ENCODE peak calls at places on chromosomes 12 and 14, in six cellular contexts. One of them, this sample, is unnamed.

GRCh38 chr14:31787377-31787776 is 226.2 kb downstream of the NUBPL start:
- DNase-seq in adrenal gland: no peak
- DNase-seq in upper lobe of left lung: no peak
- DNase-seq in breast epithelium: no peak
- DNase-seq in nephron progenitor cell: no peak
- DNase-seq in cardiac muscle cell: no peak
- DNase-seq in this sample: no peak

GRCh38 chr14:99190696-99191662 is 81.0 kb downstream of the BCL11B start:
- DNase-seq in upper lobe of left lung: no peak
- DNase-seq in breast epithelium: no peak
- DNase-seq in cardiac muscle cell: no peak
- DNase-seq in nephron progenitor cell: no peak
- DNase-seq in adrenal gland: no peak
- DNase-seq in this sample: no peak

GRCh38 chr14:44803239-44803905 is 158.4 kb downstream of the KLHL28 start:
- DNase-seq in breast epithelium: no peak
- DNase-seq in adrenal gland: no peak
- DNase-seq in upper lobe of left lung: no peak
- DNase-seq in nephron progenitor cell: no peak
- DNase-seq in cardiac muscle cell: peak
- DNase-seq in this sample: peak

GRCh38 chr14:97978336-97978735 is 1181.2 kb downstream of the VRK1 start:
- DNase-seq in nephron progenitor cell: peak
- DNase-seq in cardiac muscle cell: peak
- DNase-seq in upper lobe of left lung: peak
- DNase-seq in breast epithelium: peak
- DNase-seq in adrenal gland: peak
- DNase-seq in this sample: peak

GRCh38 chr14:52844262-52845060 is 53.1 kb upstream of the GNPNAT1 start:
- DNase-seq in cardiac muscle cell: no peak
- DNase-seq in nephron progenitor cell: no peak
- DNase-seq in adrenal gland: no peak
- DNase-seq in breast epithelium: no peak
- DNase-seq in upper lobe of left lung: no peak
- DNase-seq in this sample: no peak

GRCh38 chr12:6046511-6047180 is 77.8 kb downstream of the VWF start:
- DNase-seq in breast epithelium: no peak
- DNase-seq in nephron progenitor cell: no peak
- DNase-seq in cardiac muscle cell: no peak
- DNase-seq in upper lobe of left lung: no peak
- DNase-seq in adrenal gland: no peak
- DNase-seq in this sample: no peak

GRCh38 chr14:89922549-89922907 is 32.0 kb downstream of the EFCAB11 start:
- DNase-seq in upper lobe of left lung: no peak
- DNase-seq in breast epithelium: no peak
- DNase-seq in adrenal gland: no peak
- DNase-seq in nephron progenitor cell: no peak
- DNase-seq in cardiac muscle cell: no peak
- DNase-seq in this sample: no peak

GRCh38 chr14:51219473-51220448 is 20.3 kb upstream of the TMX1 start:
- DNase-seq in upper lobe of left lung: no peak
- DNase-seq in nephron progenitor cell: no peak
- DNase-seq in adrenal gland: no peak
- DNase-seq in breast epithelium: no peak
- DNase-seq in cardiac muscle cell: peak
- DNase-seq in this sample: no peak

GRCh38 chr12:123131879-123132402 is 18.9 kb downstream of the PITPNM2 start:
- DNase-seq in nephron progenitor cell: no peak
- DNase-seq in breast epithelium: peak
- DNase-seq in cardiac muscle cell: no peak
- DNase-seq in upper lobe of left lung: no peak
- DNase-seq in adrenal gland: no peak
- DNase-seq in this sample: no peak

GRCh38 chr12:130953783-130954543 is at the start of gene ADGRD1:
- DNase-seq in upper lobe of left lung: peak
- DNase-seq in breast epithelium: no peak
- DNase-seq in nephron progenitor cell: peak
- DNase-seq in cardiac muscle cell: peak
- DNase-seq in adrenal gland: no peak
- DNase-seq in this sample: peak

GRCh38 chr12:52132754-52133161 is 53.3 kb downstream of the SMIM41 start:
- DNase-seq in adrenal gland: no peak
- DNase-seq in upper lobe of left lung: no peak
- DNase-seq in cardiac muscle cell: no peak
- DNase-seq in nephron progenitor cell: no peak
- DNase-seq in breast epithelium: no peak
- DNase-seq in this sample: no peak

GRCh38 chr14:100375273-100375962 is 52.3 kb downstream of the SLC25A47 start:
- DNase-seq in cardiac muscle cell: no peak
- DNase-seq in breast epithelium: no peak
- DNase-seq in upper lobe of left lung: no peak
- DNase-seq in nephron progenitor cell: peak
- DNase-seq in adrenal gland: peak
- DNase-seq in this sample: peak

GRCh38 chr14:77867476-77867875 is 67.6 kb downstream of the ADCK1 start:
- DNase-seq in cardiac muscle cell: no peak
- DNase-seq in breast epithelium: no peak
- DNase-seq in upper lobe of left lung: no peak
- DNase-seq in adrenal gland: no peak
- DNase-seq in nephron progenitor cell: no peak
- DNase-seq in this sample: no peak

GRCh38 chr12:25705256-25705655 is 152.2 kb upstream of the LMNTD1 start:
- DNase-seq in adrenal gland: no peak
- DNase-seq in cardiac muscle cell: no peak
- DNase-seq in breast epithelium: no peak
- DNase-seq in upper lobe of left lung: no peak
- DNase-seq in nephron progenitor cell: no peak
- DNase-seq in this sample: no peak

GRCh38 chr14:67428501-67429031 is 16.6 kb upstream of the PLEK2 start:
- DNase-seq in cardiac muscle cell: peak
- DNase-seq in nephron progenitor cell: no peak
- DNase-seq in upper lobe of left lung: no peak
- DNase-seq in adrenal gland: no peak
- DNase-seq in breast epithelium: no peak
- DNase-seq in this sample: no peak

GRCh38 chr14:90290612-90291011 is 34.3 kb downstream of the PSMC1 start:
- DNase-seq in nephron progenitor cell: no peak
- DNase-seq in cardiac muscle cell: no peak
- DNase-seq in upper lobe of left lung: no peak
- DNase-seq in breast epithelium: no peak
- DNase-seq in adrenal gland: no peak
- DNase-seq in this sample: no peak

GRCh38 chr12:68180792-68181744 is 21.5 kb upstream of the IFNG start:
- DNase-seq in upper lobe of left lung: no peak
- DNase-seq in cardiac muscle cell: no peak
- DNase-seq in breast epithelium: no peak
- DNase-seq in nephron progenitor cell: no peak
- DNase-seq in adrenal gland: no peak
- DNase-seq in this sample: no peak

GRCh38 chr12:1688086-1688710 is 2.7 kb upstream of the ADIPOR2 start:
- DNase-seq in cardiac muscle cell: no peak
- DNase-seq in upper lobe of left lung: no peak
- DNase-seq in nephron progenitor cell: no peak
- DNase-seq in breast epithelium: no peak
- DNase-seq in adrenal gland: no peak
- DNase-seq in this sample: no peak

GRCh38 chr12:104605685-104606084 is 148.9 kb downstream of the CHST11 start:
- DNase-seq in cardiac muscle cell: no peak
- DNase-seq in breast epithelium: no peak
- DNase-seq in adrenal gland: peak
- DNase-seq in nephron progenitor cell: no peak
- DNase-seq in upper lobe of left lung: no peak
- DNase-seq in this sample: no peak

GRCh38 chr14:39339003-39339402 is 93.2 kb downstream of the FBXO33 start:
- DNase-seq in cardiac muscle cell: peak
- DNase-seq in adrenal gland: no peak
- DNase-seq in nephron progenitor cell: peak
- DNase-seq in breast epithelium: no peak
- DNase-seq in upper lobe of left lung: no peak
- DNase-seq in this sample: no peak

GRCh38 chr12:2294651-2295475 is 242.1 kb downstream of the CACNA1C start:
- DNase-seq in adrenal gland: no peak
- DNase-seq in upper lobe of left lung: peak
- DNase-seq in cardiac muscle cell: no peak
- DNase-seq in breast epithelium: no peak
- DNase-seq in nephron progenitor cell: no peak
- DNase-seq in this sample: no peak

DNA sequence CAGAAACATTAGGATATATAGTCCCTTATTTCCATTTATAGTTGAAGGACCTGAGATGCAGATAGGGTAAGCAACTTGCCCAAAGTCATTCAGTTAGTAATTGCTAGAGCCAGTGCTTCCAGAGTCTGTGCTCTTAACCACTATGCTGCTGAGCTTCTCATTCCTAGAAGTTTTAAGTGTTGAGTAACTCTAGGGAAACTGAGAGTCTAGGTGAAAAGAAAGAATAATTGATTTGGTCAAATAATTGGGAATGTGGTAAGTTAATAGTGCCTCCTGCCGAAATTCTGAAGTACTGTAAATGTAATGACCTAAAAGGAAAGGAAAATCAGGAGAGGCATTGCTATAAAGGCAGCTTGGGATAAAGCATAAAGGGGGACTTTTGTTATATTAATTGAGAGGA is 14.1 kb downstream of the PYROXD1 start:
- DNase-seq in breast epithelium: no peak
- DNase-seq in cardiac muscle cell: no peak
- DNase-seq in adrenal gland: no peak
- DNase-seq in nephron progenitor cell: no peak
- DNase-seq in upper lobe of left lung: no peak
- DNase-seq in this sample: no peak
- TF ChIP-seq CTCF in breast epithelium: no peak
- TF ChIP-seq CTCF in cardiac muscle cell: no peak
- TF ChIP-seq CTCF in adrenal gland: no peak
- TF ChIP-seq CTCF in nephron progenitor cell: peak
- TF ChIP-seq CTCF in upper lobe of left lung: no peak
- TF ChIP-seq CTCF in this sample: no peak

GRCh38 chr12:3921142-3921520 is 47.9 kb upstream of the PARP11 start:
- DNase-seq in upper lobe of left lung: no peak
- DNase-seq in adrenal gland: no peak
- DNase-seq in nephron progenitor cell: no peak
- DNase-seq in cardiac muscle cell: no peak
- DNase-seq in breast epithelium: no peak
- DNase-seq in this sample: no peak
- TF ChIP-seq CTCF in upper lobe of left lung: no peak
- TF ChIP-seq CTCF in adrenal gland: no peak
- TF ChIP-seq CTCF in nephron progenitor cell: no peak
- TF ChIP-seq CTCF in cardiac muscle cell: no peak
- TF ChIP-seq CTCF in breast epithelium: no peak
- TF ChIP-seq CTCF in this sample: no peak

GRCh38 chr12:53474819-53475218 is 22.9 kb downstream of the PCBP2 start:
- DNase-seq in cardiac muscle cell: no peak
- DNase-seq in breast epithelium: no peak
- DNase-seq in adrenal gland: no peak
- DNase-seq in upper lobe of left lung: peak
- DNase-seq in nephron progenitor cell: no peak
- DNase-seq in this sample: no peak

GRCh38 chr12:53478865-53479264 is 20.4 kb downstream of the MAP3K12 start:
- DNase-seq in upper lobe of left lung: no peak
- DNase-seq in breast epithelium: no peak
- DNase-seq in nephron progenitor cell: no peak
- DNase-seq in adrenal gland: no peak
- DNase-seq in cardiac muscle cell: no peak
- DNase-seq in this sample: no peak

GRCh38 chr12:53479314-53479713 is 19.9 kb downstream of the MAP3K12 start:
- DNase-seq in breast epithelium: no peak
- DNase-seq in upper lobe of left lung: no peak
- DNase-seq in cardiac muscle cell: no peak
- DNase-seq in adrenal gland: no peak
- DNase-seq in nephron progenitor cell: no peak
- DNase-seq in this sample: no peak

GRCh38 chr12:53474077-53474476 is 22.2 kb downstream of the PCBP2 start:
- DNase-seq in breast epithelium: no peak
- DNase-seq in upper lobe of left lung: no peak
- DNase-seq in nephron progenitor cell: no peak
- DNase-seq in cardiac muscle cell: no peak
- DNase-seq in adrenal gland: no peak
- DNase-seq in this sample: no peak

GRCh38 chr12:53476769-53477209 is 22.5 kb downstream of the MAP3K12 start:
- DNase-seq in cardiac muscle cell: peak
- DNase-seq in breast epithelium: no peak
- DNase-seq in upper lobe of left lung: no peak
- DNase-seq in nephron progenitor cell: no peak
- DNase-seq in adrenal gland: no peak
- DNase-seq in this sample: no peak
- TF ChIP-seq CTCF in cardiac muscle cell: peak
- TF ChIP-seq CTCF in breast epithelium: no peak
- TF ChIP-seq CTCF in upper lobe of left lung: no peak
- TF ChIP-seq CTCF in nephron progenitor cell: peak
- TF ChIP-seq CTCF in adrenal gland: no peak
- TF ChIP-seq CTCF in this sample: no peak

GRCh38 chr14:22972313-22972930 is 9.9 kb downstream of the AJUBA start:
- DNase-seq in breast epithelium: no peak
- DNase-seq in upper lobe of left lung: no peak
- DNase-seq in adrenal gland: no peak
- DNase-seq in cardiac muscle cell: no peak
- DNase-seq in nephron progenitor cell: no peak
- DNase-seq in this sample: no peak

GRCh38 chr14:22976620-22977433 is 5.5 kb downstream of the AJUBA start:
- DNase-seq in breast epithelium: no peak
- DNase-seq in cardiac muscle cell: peak
- DNase-seq in nephron progenitor cell: no peak
- DNase-seq in adrenal gland: no peak
- DNase-seq in upper lobe of left lung: no peak
- DNase-seq in this sample: no peak

GRCh38 chr14:22973217-22974032 is 8.9 kb downstream of the AJUBA start:
- DNase-seq in upper lobe of left lung: no peak
- DNase-seq in adrenal gland: peak
- DNase-seq in nephron progenitor cell: peak
- DNase-seq in breast epithelium: no peak
- DNase-seq in cardiac muscle cell: peak
- DNase-seq in this sample: peak

GRCh38 chr14:22977434-22977683 is 5.0 kb downstream of the AJUBA start:
- DNase-seq in adrenal gland: no peak
- DNase-seq in upper lobe of left lung: no peak
- DNase-seq in breast epithelium: no peak
- DNase-seq in cardiac muscle cell: no peak
- DNase-seq in nephron progenitor cell: no peak
- DNase-seq in this sample: no peak

DNA sequence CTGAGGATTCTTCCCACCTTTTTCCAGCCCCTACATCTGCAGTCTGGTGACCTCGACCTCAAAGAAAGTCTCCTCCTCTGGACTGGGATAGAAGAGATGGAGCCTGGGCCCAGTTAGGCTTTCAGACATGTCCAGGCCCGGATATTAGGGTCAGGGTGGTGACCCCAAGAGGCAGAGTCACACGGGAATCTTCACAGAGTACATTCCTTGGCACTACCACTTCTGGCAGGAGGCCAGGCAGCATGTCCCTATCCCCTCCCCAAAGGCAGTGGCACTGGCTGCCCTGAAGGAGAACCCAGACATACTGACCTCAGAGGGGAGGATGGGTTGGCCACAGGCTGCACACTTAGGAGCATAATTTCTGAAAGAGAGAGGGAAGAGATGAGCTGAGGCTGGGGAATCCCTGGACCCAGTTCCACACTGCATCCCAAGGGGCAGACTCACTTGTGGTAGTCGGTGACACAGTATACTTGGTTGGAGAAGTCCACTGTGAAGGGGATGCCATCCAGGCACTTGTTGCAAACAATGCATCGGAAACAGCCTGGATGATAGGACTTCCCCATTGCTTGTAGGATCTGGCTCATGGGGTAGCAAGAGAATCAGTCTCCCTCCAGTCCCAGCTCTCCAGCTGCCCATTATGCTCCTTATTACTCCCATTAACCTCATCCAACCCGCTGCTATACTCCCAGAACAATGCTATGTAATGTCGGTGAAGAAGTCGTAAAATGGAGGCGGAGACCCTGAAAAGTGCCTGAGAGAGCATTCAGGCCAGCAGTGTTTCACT is 7.6 kb downstream of the AJUBA start:
- DNase-seq in breast epithelium: no peak
- DNase-seq in upper lobe of left lung: no peak
- DNase-seq in cardiac muscle cell: no peak
- DNase-seq in adrenal gland: no peak
- DNase-seq in nephron progenitor cell: no peak
- DNase-seq in this sample: no peak
- TF ChIP-seq CTCF in breast epithelium: no peak
- TF ChIP-seq CTCF in upper lobe of left lung: no peak
- TF ChIP-seq CTCF in cardiac muscle cell: no peak
- TF ChIP-seq CTCF in adrenal gland: no peak
- TF ChIP-seq CTCF in nephron progenitor cell: no peak
- TF ChIP-seq CTCF in this sample: no peak

This sample was measured in GM10248.